ENCODE peak calls at places on chromosomes 6 and 20, in nine cellular contexts. I, R, C, N, F, E, M, D and X are unnamed samples.

GRCh38 chr6:11273406-11274065 is 41.1 kb upstream of the NEDD9 start:
- DNase-seq in I (peak; percentile 88), R (no peak), C (no peak), N (no peak), F (no peak), E (no peak), M (no peak), D (no peak), X (no peak)

GRCh38 chr20:3224681-3225421 is 14.1 kb downstream of the SLC4A11 start:
- DNase-seq in I (peak; percentile 72), R (no peak), C (no peak), N (no peak), F (no peak), E (no peak), M (no peak), D (no peak), X (no peak)

GRCh38 chr6:42769051-42769450 is 12.8 kb upstream of the BICRAL start:
- DNase-seq in I (no peak), R (no peak), C (no peak), N (no peak), F (no peak), E (no peak), M (no peak), D (no peak), X (peak; percentile 27)

GRCh38 chr6:131897050-131897435 is 54.1 kb downstream of the CCN2 start:
- DNase-seq in I (no peak), R (no peak), C (no peak), N (no peak), F (no peak), E (no peak), M (no peak), D (no peak), X (no peak)

GRCh38 chr6:19380287-19380686 is 456.9 kb upstream of the ID4 start:
- DNase-seq in I (peak; percentile 90), R (peak; percentile 40), C (no peak), N (no peak), F (no peak), E (no peak), M (no peak), D (peak; percentile 23), X (no peak)

GRCh38 chr6:151025076-151025475 is 159.6 kb downstream of the MTHFD1L start:
- DNase-seq in I (no peak), R (no peak), C (no peak), N (no peak), F (no peak), E (no peak), M (no peak), D (no peak), X (no peak)

GRCh38 chr6:33073431-33073871 is at the start of gene HLA-DPA1:
- DNase-seq in I (peak; percentile 40), R (no peak), C (no peak), N (peak; percentile 96), F (peak; percentile 50), E (peak; percentile 71), M (no peak), D (no peak), X (no peak)

GRCh38 chr20:14583413-14583812 is 246.0 kb upstream of the FLRT3 start:
- DNase-seq in I (peak; percentile 97), R (no peak), C (no peak), N (no peak), F (no peak), E (no peak), M (no peak), D (no peak), X (no peak)

GRCh38 chr6:151546941-151547659 is 53.3 kb downstream of the CCDC170 start:
- DNase-seq in I (no peak), R (no peak), C (no peak), N (peak; percentile 64), F (no peak), E (peak; percentile 31), M (no peak), D (no peak), X (no peak)

GRCh38 chr6:138970856-138971425 is 17.1 kb downstream of the REPS1 start:
- DNase-seq in I (peak; percentile 81), R (peak; percentile 96), C (no peak), N (no peak), F (no peak), E (no peak), M (peak; percentile 85), D (peak; percentile 87), X (no peak)

GRCh38 chr20:5821627-5822215 is 71.5 kb downstream of the SHLD1 start:
- DNase-seq in I (no peak), R (no peak), C (no peak), N (no peak), F (no peak), E (no peak), M (no peak), D (no peak), X (no peak)

GRCh38 chr20:36541227-36542018 is at the start of gene MYL9:
- DNase-seq in I (peak; percentile 50), R (peak; percentile 53), C (peak; percentile 62), N (no peak), F (peak; percentile 76), E (peak; percentile 75), M (peak; percentile 43), D (peak; percentile 80), X (peak; percentile 86)

GRCh38 chr6:18265099-18265372 is 706 bp upstream of the DEK start:
- DNase-seq in I (no peak), R (no peak), C (no peak), N (no peak), F (no peak), E (no peak), M (no peak), D (no peak), X (no peak)

DNA sequence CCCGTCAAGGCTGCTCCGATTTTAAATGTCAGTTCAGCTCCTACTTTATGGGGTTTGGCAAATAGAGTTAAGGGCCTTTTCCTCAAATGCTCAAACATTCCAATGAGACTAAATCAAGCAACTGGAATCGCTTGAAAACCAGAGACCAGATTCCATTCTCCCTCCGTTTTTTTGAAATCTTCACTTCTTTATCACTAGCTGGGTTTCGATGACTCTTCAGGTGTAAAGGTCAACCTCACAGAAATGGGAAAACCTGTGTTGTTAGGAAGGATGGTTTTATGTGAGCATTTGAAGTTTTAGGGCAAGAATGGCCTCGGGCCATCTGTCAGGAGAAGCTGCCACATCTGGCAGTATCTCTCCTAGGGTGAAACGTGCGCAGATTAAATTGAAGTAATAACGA is 24.9 kb downstream of the TTLL2 start:
- DNase-seq in I (no peak), R (no peak), C (no peak), N (no peak), F (no peak), E (no peak), M (no peak), D (no peak), X (no peak)
- H3K4me2 ChIP-seq in I (no peak overlapping the region), R (peak overlapping the region; percentile 89), C (no peak overlapping the region), N (peak overlapping the region; percentile 54), F (peak overlapping the region; percentile 14), E (peak overlapping the region; percentile 79), M (no peak overlapping the region), D (no peak overlapping the region), X (peak overlapping the region; percentile 74)

DNA sequence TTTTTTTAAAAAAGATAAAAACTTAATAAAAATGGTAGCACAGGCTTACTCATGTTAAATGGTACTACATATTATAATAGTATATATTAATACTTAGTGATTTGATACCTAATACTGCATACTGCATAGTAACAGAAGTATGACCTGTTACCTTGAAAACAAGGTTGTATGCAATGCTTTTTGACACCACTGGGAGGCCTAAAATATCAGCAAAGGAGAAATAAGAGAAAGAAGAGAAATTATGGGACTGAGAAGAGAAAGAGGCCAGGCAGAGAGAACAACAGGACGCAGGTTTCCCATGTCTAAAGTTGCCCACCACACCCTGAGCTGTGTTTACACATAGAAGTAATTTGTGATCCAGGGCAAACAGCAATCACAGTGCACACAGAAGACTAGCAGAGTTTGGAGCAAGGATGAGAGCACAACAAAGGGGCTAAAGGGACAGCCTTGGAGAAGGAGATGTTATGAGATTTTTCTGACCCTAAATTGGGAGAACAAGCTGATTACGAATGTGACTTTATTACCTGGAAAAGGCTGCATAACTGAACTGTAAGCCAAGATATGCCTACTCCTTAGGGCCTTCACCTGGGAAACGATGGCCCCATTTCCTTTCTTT is 73.2 kb downstream of the ROS1 start:
- DNase-seq in I (peak; percentile 68), R (peak; percentile 16), C (no peak), N (peak; percentile 50), F (no peak), E (peak; percentile 53), M (peak; percentile 2), D (peak; percentile 33), X (no peak)
- H2AFZ ChIP-seq in I (peak overlapping the region; percentile 69), R (peak overlapping the region; percentile 64), C (no peak overlapping the region), N (no peak overlapping the region), F (no peak overlapping the region), E (peak overlapping the region; percentile 91), M (no peak overlapping the region), D (no peak overlapping the region), X (peak overlapping the region; percentile 75)

DNA sequence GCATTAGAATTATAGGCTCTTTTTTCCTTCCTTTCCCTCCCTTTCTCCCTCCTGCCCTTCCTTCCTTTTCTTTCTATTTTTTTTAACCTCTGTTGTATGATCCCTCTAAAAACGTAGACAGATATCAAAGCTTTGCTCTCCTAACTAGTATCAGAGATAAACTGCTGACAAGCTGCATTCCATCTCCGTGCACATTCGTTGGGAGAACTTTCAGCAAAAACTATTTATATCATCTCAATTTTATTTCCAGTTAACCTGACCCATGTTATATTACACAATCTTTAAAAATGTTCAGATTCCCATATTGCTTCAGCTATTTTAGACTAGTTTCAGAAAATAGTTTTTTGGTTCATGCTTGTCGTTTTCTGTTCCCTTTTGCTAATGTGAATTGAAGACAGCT is 47.3 kb downstream of the RNF217 start:
- DNase-seq in I (no peak), R (peak; percentile 55), C (no peak), N (no peak), F (no peak), E (no peak), M (no peak), D (peak; percentile 50), X (no peak)
- H3K4me2 ChIP-seq in I (no peak overlapping the region), R (no peak overlapping the region), C (no peak overlapping the region), N (no peak overlapping the region), F (no peak overlapping the region), E (no peak overlapping the region), M (no peak overlapping the region), D (peak overlapping the region; percentile 37), X (no peak overlapping the region)

DNA sequence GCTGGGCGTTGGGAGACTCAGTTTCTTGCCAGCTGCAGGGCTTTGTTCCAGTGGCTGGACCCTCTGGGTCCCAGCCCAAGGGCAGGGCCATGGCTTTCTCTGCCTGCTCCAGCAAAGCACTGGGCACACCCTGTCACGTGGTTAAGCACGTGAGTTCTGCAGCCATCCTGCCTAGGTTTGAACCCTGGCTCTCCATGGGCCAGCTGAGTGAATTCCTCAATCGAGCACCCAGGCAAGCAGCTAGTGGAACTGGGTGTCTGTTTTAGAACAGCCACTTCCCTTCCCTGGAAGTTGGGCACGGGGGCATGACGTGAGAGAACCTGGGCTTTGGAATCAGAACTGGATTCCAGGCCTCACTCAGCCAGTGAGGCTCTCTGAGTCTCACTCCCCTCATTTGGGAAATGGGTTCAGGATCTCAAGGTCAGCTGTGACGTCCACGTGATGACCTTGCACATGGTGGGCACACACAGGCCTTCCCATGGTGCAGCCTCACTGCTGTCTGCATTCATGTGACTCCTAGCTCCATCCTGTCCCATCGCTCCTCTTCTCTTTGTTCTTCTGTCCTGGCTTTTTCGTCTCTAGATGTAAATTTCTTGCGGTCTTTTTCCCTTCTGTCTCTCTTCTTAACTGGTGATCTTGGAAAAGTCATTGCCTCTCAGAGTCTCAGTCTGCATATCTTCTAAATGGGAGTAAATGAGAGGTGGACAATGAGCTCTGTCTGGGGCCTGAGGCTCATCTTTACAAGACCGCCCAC is 45.9 kb downstream of the NOL4L start:
- DNase-seq in I (no peak), R (no peak), C (no peak), N (no peak), F (no peak), E (no peak), M (no peak), D (no peak), X (no peak)
- H2AFZ ChIP-seq in I (peak overlapping the region; percentile 25), R (no peak overlapping the region), C (no peak overlapping the region), N (peak overlapping the region; percentile 10), F (no peak overlapping the region), E (peak overlapping the region; percentile 32), M (peak overlapping the region; percentile 24), D (no peak overlapping the region), X (no peak overlapping the region)

GRCh38 chr20:45898285-45898684 is 7.2 kb downstream of the CTSA start:
- DNase-seq in I (no peak), R (no peak), C (no peak), N (no peak), F (no peak), E (no peak), M (no peak), D (no peak), X (no peak)
- H3K4me2 ChIP-seq in I (no peak overlapping the region), R (no peak overlapping the region), C (no peak overlapping the region), N (no peak overlapping the region), F (no peak overlapping the region), E (no peak overlapping the region), M (no peak overlapping the region), D (no peak overlapping the region), X (no peak overlapping the region)